ENCODE peak calls at places on chromosome 13, in five cellular contexts. R, N, G, Y and J are unnamed samples. For H3K9me3 and H3K27me3, the result is how much of the 10 kb centered on the place peaks cover.

GRCh38 chr13:113546571-113547247 is 37.8 kb upstream of the TFDP1 start:
- DNase-seq in R (no peak), N (peak), G (peak), Y (no peak), J (no peak)

GRCh38 chr13:112873851-112874750 is 94.9 kb upstream of the MCF2L start:
- DNase-seq in R (peak), N (peak), G (peak), Y (no peak), J (peak)

GRCh38 chr13:110338441-110339101 is 31.5 kb downstream of the COL4A2 start:
- DNase-seq in R (peak), N (no peak), G (peak), Y (no peak), J (no peak)

GRCh38 chr13:109879338-109879737 is 93.0 kb upstream of the IRS2 start:
- DNase-seq in R (no peak), N (no peak), G (no peak), Y (no peak), J (no peak)

GRCh38 chr13:113561417-113562084 is 23.0 kb upstream of the TFDP1 start:
- DNase-seq in R (no peak), N (peak), G (peak), Y (no peak), J (no peak)

GRCh38 chr13:30222253-30222652 is 85.1 kb downstream of the KATNAL1 start:
- DNase-seq in R (no peak), N (no peak), G (no peak), Y (no peak), J (no peak)

GRCh38 chr13:45393941-45394570 is 24.1 kb downstream of the SLC25A30 start:
- DNase-seq in R (no peak), N (peak), G (peak), Y (no peak), J (peak)

GRCh38 chr13:113441661-113442060 is 11.6 kb downstream of the ADPRHL1 start:
- DNase-seq in R (no peak), N (no peak), G (no peak), Y (no peak), J (no peak)

GRCh38 chr13:102236830-102237621 is 164.8 kb downstream of the FGF14 start:
- DNase-seq in R (no peak), N (no peak), G (no peak), Y (no peak), J (no peak)

GRCh38 chr13:111295896-111296295 is 24.5 kb upstream of the TEX29 start:
- DNase-seq in R (no peak), N (no peak), G (no peak), Y (no peak), J (no peak)

GRCh38 chr13:68927387-68928026 is 1180.1 kb upstream of the ATXN8OS start:
- DNase-seq in R (no peak), N (peak), G (peak), Y (no peak), J (peak)

GRCh38 chr13:25249001-25249543 is 38.2 kb downstream of the MTMR6 start:
- DNase-seq in R (no peak), N (peak), G (no peak), Y (no peak), J (no peak)

GRCh38 chr13:48403151-48403631 is 9.7 kb downstream of the LPAR6 start:
- DNase-seq in R (no peak), N (no peak), G (no peak), Y (no peak), J (no peak)

GRCh38 chr13:19057588-19058340 is 123.9 kb downstream of the TUBA3C start:
- DNase-seq in R (no peak), N (no peak), G (no peak), Y (no peak), J (no peak)

GRCh38 chr13:19055611-19056010 is 126.0 kb downstream of the TUBA3C start:
- DNase-seq in R (no peak), N (no peak), G (no peak), Y (no peak), J (no peak)

GRCh38 chr13:19058566-19058965 is 123.1 kb downstream of the TUBA3C start:
- DNase-seq in R (no peak), N (no peak), G (no peak), Y (no peak), J (no peak)

GRCh38 chr13:19056984-19057490 is 124.6 kb downstream of the TUBA3C start:
- DNase-seq in R (no peak), N (no peak), G (no peak), Y (no peak), J (no peak)

GRCh38 chr13:19056355-19056880 is 125.2 kb downstream of the TUBA3C start:
- DNase-seq in R (no peak), N (no peak), G (no peak), Y (no peak), J (no peak)
- H3K9me3 ChIP-seq in R (under half), N (under half), G (under half), Y (under half), J (under half)

GRCh38 chr13:80338781-80339577 is 1.9 kb downstream of the SPRY2 start:
- DNase-seq in R (peak), N (peak), G (peak), Y (peak), J (peak)

GRCh38 chr13:80337706-80338105 is 3.2 kb downstream of the SPRY2 start:
- DNase-seq in R (no peak), N (no peak), G (no peak), Y (no peak), J (no peak)

GRCh38 chr13:80334582-80335260 is 6.2 kb downstream of the SPRY2 start:
- DNase-seq in R (no peak), N (no peak), G (no peak), Y (no peak), J (no peak)

GRCh38 chr13:80337011-80337688 is 3.8 kb downstream of the SPRY2 start:
- DNase-seq in R (no peak), N (no peak), G (no peak), Y (no peak), J (no peak)

GRCh38 chr13:80336335-80336734 is 4.6 kb downstream of the SPRY2 start:
- DNase-seq in R (no peak), N (no peak), G (no peak), Y (no peak), J (no peak)
- H3K4me3 ChIP-seq in R (peak), N (no peak), G (no peak), Y (peak), J (no peak)

GRCh38 chr13:87677334-87678234 is 6.4 kb downstream of the SLITRK5 start:
- DNase-seq in R (no peak), N (no peak), G (no peak), Y (no peak), J (peak)

GRCh38 chr13:87676254-87677042 is 5.3 kb downstream of the SLITRK5 start:
- DNase-seq in R (no peak), N (no peak), G (no peak), Y (no peak), J (no peak)

GRCh38 chr13:87680298-87680697 is 9.1 kb downstream of the SLITRK5 start:
- DNase-seq in R (no peak), N (no peak), G (no peak), Y (no peak), J (no peak)

GRCh38 chr13:87677043-87677333 is 5.8 kb downstream of the SLITRK5 start:
- DNase-seq in R (no peak), N (no peak), G (no peak), Y (no peak), J (no peak)

GRCh38 chr13:87678353-87678752 is 7.2 kb downstream of the SLITRK5 start:
- DNase-seq in R (no peak), N (no peak), G (no peak), Y (no peak), J (no peak)
- H3K27me3 ChIP-seq in R (under half), N (under half), G (under half), Y (under half), J (under half)

DNA sequence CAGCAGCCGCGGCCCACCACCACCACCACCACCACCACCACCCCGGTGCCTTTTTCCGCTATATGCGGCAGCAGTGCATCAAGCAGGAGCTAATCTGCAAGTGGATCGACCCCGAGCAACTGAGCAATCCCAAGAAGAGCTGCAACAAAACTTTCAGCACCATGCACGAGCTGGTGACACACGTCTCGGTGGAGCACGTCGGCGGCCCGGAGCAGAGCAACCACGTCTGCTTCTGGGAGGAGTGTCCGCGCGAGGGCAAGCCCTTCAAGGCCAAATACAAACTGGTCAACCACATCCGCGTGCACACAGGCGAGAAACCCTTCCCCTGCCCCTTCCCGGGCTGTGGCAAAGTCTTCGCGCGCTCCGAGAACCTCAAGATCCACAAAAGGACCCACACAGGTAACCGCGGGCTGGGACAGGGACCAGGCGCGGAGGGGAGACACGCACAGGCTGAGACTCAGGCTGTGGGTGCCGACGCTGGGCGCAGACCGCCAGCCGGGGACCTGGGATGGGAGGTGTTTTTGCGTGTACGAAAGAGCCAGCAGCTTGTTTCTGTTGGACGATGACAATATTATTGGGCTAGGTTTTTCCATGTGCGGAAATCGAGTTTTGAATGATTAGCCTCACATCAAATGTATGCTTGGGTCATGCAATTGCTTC is 1.3 kb downstream of the ZIC2 start:
- DNase-seq in R (no peak), N (peak), G (no peak), Y (no peak), J (no peak)
- H3K9me3 ChIP-seq in R (under half), N (under half), G (under half), Y (under half), J (under half)

DNA sequence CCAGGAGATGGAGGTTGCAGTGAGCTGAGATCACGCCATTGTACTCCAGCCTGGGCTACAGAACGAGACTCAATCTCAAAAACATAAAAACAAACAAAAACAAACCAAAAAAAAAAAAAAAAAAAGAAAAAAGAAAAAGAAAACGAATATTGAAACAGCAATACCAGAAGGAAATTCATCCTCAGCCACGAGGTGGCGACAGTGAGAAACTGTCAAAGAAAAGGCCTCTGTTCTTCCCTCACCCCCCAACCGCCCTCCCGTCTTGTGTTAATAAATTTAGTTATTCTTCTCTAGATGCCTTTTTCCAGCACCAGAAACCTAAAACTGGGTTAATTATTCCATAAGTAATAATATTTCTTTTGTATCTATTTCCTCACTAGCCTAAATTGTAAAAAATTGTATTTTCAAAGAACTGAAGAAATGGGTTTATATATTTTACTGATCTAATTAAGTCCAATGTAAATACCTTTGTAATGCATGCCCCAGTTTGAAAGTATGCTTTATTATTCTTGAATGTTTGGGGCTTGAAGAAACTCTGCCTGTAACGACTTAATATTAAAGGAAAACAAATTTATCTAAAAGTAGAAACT is 38.6 kb downstream of the LIG4 start:
- DNase-seq in R (no peak), N (peak), G (peak), Y (no peak), J (no peak)
- H3K4me3 ChIP-seq in R (no peak), N (no peak), G (no peak), Y (no peak), J (no peak)

DNA sequence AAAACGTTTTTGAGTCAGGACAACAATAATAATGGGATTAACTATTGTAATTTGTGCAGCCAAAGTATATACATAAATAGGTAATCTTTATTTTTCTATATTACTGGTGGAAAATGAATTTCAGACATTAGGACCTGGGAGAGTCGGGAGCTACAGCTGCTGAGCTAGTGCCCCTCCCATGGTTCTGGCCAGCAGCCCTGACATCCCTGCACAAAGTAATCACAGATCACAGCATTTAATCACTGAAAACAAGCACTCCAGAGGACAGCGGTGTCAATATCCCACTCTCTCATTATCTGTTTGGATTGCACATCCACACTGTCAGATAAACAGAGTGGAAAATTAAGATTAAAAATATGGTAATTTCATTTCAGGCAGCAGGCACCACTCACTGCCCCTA is 254.0 kb upstream of the SOX21 start:
- DNase-seq in R (no peak), N (peak), G (no peak), Y (no peak), J (no peak)
- H3K27me3 ChIP-seq in R (under half), N (under half), G (under half), Y (under half), J (half or more)

GRCh38 chr13:46812398-46812797 is 15.4 kb upstream of the ESD start:
- DNase-seq in R (no peak), N (no peak), G (no peak), Y (no peak), J (no peak)

DNA sequence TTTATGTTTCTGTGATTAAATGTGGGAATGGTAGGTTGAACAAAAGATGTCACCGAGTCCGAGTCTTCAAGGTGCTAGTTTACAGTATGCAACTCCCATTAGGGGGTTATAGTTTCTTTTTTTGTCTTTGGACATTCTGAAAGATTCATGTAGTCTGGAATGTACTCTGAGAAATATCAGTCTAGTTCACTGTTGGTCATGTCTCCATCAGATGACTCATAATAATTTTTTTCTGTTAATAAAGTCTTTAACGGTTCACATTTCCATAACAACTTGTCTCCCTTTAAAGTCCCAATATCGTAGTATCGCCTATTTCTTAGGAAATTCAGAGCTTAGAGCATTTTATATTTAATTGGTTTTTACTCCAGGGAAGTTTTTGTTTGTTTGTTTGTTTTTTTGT is 13.5 kb upstream of the ESD start:
- DNase-seq in R (no peak), N (no peak), G (no peak), Y (no peak), J (no peak)
- H3K9me3 ChIP-seq in R (under half), N (under half), G (under half), Y (under half), J (under half)

GRCh38 chr13:70108276-70108845 is at the start of gene KLHL1:
- DNase-seq in R (no peak), N (no peak), G (no peak), Y (no peak), J (no peak)
- H3K4me3 ChIP-seq in R (no peak), N (no peak), G (peak), Y (no peak), J (no peak)